ENCODE peak calls at places on chromosomes 2 and 18, in nine cellular contexts. M is transverse colon, P is HepG2, T is H1, C is A549, U is K562, V is tibial nerve, F is ovary, Y is suprapubic skin. N is an unnamed sample.

GRCh38 chr18:57973889-57974288 is 70.1 kb upstream of the NEDD4L start:
- DNase-seq in M (no peak), P (no peak), T (no peak), C (no peak), U (no peak), V (no peak), F (no peak), Y (no peak), N (no peak)

GRCh38 chr2:241479026-241479898 is 29.1 kb downstream of the STK25 start:
- DNase-seq in M (no peak), P (peak; percentile 90), T (no peak), C (no peak), U (no peak), V (no peak), F (no peak), Y (no peak), N (peak; percentile 46)

GRCh38 chr18:58316943-58317342 is 272.9 kb downstream of the NEDD4L start:
- DNase-seq in M (no peak), P (no peak), T (no peak), C (no peak), U (no peak), V (no peak), F (no peak), Y (no peak), N (no peak)

GRCh38 chr2:150169230-150169629 is 318.2 kb downstream of the RND3 start:
- DNase-seq in M (no peak), P (no peak), T (no peak), C (no peak), U (no peak), V (peak; percentile 10), F (no peak), Y (no peak), N (no peak)

GRCh38 chr2:203789613-203790012 is 78.0 kb upstream of the CTLA4 start:
- DNase-seq in M (no peak), P (no peak), T (no peak), C (no peak), U (no peak), V (no peak), F (no peak), Y (no peak), N (no peak)

GRCh38 chr2:216319771-216320170 is 52.5 kb downstream of the MARCHF4 start:
- DNase-seq in M (no peak), P (no peak), T (no peak), C (no peak), U (no peak), V (no peak), F (no peak), Y (no peak), N (no peak)

GRCh38 chr2:224038049-224038829 is 847 bp downstream of the SERPINE2 start:
- DNase-seq in M (peak; percentile 15), P (peak; percentile 33), T (no peak), C (peak; percentile 62), U (no peak), V (no peak), F (peak; percentile 47), Y (no peak), N (no peak)

GRCh38 chr2:152925540-152926448 is 207.4 kb downstream of the ARL6IP6 start:
- DNase-seq in M (peak; percentile 72), P (peak; percentile 74), T (peak; percentile 49), C (peak; percentile 23), U (peak; percentile 60), V (peak; percentile 49), F (peak; percentile 65), Y (peak; percentile 70), N (no peak)

GRCh38 chr2:120908314-120908975 is 172.8 kb downstream of the GLI2 start:
- DNase-seq in M (no peak), P (no peak), T (no peak), C (no peak), U (no peak), V (no peak), F (no peak), Y (no peak), N (no peak)

GRCh38 chr2:217220228-217221013 is 360.6 kb upstream of the TNP1 start:
- DNase-seq in M (no peak), P (no peak), T (no peak), C (no peak), U (no peak), V (peak; percentile 18), F (no peak), Y (no peak), N (no peak)

GRCh38 chr2:145832681-145833080 is 1312.8 kb upstream of the ZEB2 start:
- DNase-seq in M (no peak), P (no peak), T (no peak), C (no peak), U (no peak), V (no peak), F (no peak), Y (no peak), N (no peak)

GRCh38 chr2:145835665-145836064 is 1315.7 kb upstream of the ZEB2 start:
- DNase-seq in M (no peak), P (no peak), T (no peak), C (no peak), U (no peak), V (no peak), F (no peak), Y (no peak), N (no peak)

GRCh38 chr2:145842002-145842401 is 1322.1 kb upstream of the ZEB2 start:
- DNase-seq in M (no peak), P (no peak), T (no peak), C (no peak), U (no peak), V (no peak), F (no peak), Y (no peak), N (no peak)

DNA sequence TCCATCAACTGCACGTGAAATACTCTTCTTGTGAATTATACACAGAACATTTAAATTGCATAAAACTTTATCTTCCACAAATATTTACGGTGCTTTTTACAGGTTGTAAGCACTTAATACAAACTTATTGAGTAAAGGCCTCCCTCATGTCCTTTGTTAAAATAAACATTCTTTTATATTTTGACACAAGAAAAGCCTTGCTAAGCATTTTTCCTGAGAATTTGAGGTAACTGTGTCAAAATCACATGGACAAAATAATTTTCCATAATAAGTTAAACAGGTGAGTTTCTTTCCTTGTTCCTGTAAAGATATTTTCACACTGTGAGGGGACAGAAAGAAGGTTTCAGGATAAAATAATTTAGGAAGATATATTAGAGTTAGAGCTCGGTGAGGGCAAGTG is 1317.1 kb upstream of the ZEB2 start:
- DNase-seq in M (no peak), P (no peak), T (no peak), C (no peak), U (no peak), V (no peak), F (no peak), Y (no peak), N (no peak)
- TF ChIP-seq EP300 in M (no peak), P (no peak), T (no peak), C (no peak), U (no peak), V (no peak), F (no peak), Y (no peak), N (no peak)

DNA sequence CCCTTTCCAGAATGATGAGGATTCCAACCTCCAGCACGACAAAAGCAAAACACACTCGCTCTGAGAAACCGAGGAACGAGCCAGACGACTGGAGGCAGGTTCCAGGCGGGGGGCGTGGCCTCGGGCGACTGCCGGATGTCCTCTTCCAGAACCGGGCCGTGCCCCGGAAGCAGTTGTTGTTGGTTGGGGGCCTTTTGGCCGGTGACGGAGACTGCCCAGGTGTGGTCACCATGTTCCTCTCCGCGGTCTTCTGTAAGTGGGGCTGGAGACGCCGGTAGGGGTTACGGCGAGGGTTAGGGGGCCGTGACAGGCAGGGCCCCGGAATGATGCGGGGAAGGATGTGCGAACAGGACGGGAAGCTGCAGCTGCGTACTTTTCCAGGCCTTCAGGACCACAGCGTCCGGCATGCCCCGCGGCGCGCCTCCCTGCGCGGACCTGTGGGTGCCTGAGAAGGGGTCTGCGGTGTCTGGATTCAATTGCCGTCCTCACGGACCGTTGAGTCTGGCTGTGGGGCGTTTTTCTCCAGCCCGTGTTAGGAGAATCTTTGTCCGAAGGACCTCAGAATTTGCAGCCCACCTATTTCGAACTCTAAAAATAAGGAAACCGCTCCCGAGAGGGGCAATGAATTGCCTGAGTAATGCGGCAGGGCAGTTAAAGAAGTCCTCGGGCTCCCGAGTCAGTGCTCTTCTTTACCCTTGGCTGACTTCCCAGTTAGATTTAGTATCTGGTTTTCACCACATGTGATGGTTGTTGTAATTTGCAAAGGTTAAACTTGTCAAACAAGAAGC is at the start of gene MRPL33:
- DNase-seq in M (peak; percentile 96), P (peak; percentile 93), T (peak; percentile 81), C (peak; percentile 99), U (peak; percentile 96), V (peak; percentile 92), F (peak; percentile 95), Y (peak; percentile 97), N (peak; percentile 95)
- TF ChIP-seq CTCF in M (no peak), P (peak; percentile 33), T (no peak), C (no peak), U (no peak), V (no peak), F (no peak), Y (no peak), N (no peak)

GRCh38 chr2:148021059-148021985 is at the start of gene MBD5:
- DNase-seq in M (peak; percentile 46), P (peak; percentile 35), T (peak; percentile 5), C (peak; percentile 6), U (peak; percentile 47), V (peak; percentile 20), F (no peak), Y (peak; percentile 70), N (peak; percentile 62)
- TF ChIP-seq POLR2A in M (peak; percentile 59), P (no peak), T (no peak), C (peak; percentile 32), U (peak; percentile 20), V (no peak), F (peak; percentile 16), Y (no peak), N (no peak)

DNA sequence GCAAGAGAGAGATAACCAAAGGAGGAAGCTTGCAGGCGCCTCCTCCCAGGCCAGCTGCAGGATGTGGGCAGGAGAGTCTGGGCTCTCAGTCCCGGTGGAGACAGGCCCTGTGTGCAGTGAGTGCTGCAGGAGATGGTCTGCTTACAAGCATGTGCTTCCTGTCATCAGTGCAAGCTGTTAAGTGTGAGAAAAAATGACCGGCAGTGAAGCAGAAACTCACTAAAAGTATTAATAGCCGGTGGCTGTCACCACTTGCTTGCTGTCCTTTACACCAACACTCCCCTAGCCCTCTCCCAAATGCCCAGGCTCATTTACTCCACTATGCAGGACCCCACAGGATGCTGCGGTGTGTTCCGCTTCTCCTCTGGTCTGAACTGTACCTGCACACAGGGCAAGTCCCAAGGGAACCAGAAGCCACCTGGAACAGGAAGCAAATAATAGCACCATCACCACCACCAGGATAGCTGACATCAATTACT is 435.6 kb upstream of the HS6ST1 start:
- DNase-seq in M (peak; percentile 26), P (no peak), T (no peak), C (no peak), U (no peak), V (no peak), F (no peak), Y (no peak), N (no peak)
- TF ChIP-seq EP300 in M (no peak), P (no peak), T (no peak), C (no peak), U (no peak), V (no peak), F (no peak), Y (no peak), N (no peak)

GRCh38 chr2:42810971-42811865 is 18.8 kb upstream of the HAAO start:
- DNase-seq in M (peak; percentile 45), P (peak; percentile 61), T (peak; percentile 21), C (peak; percentile 32), U (no peak), V (peak; percentile 60), F (peak; percentile 77), Y (peak; percentile 84), N (peak; percentile 90)
- TF ChIP-seq CTCF in M (no peak), P (no peak), T (no peak), C (no peak), U (no peak), V (no peak), F (no peak), Y (no peak), N (no peak)

GRCh38 chr18:13726972-13727331 is 479 bp downstream of the RNMT start:
- DNase-seq in M (peak; percentile 47), P (peak; percentile 43), T (no peak), C (peak; percentile 5), U (peak; percentile 56), V (peak; percentile 37), F (peak; percentile 62), Y (peak; percentile 81), N (peak; percentile 88)
- TF ChIP-seq POLR2A in M (no peak), P (no peak), T (no peak), C (no peak), U (no peak), V (no peak), F (no peak), Y (no peak), N (no peak)

N was measured in upper lobe of left lung.